ENCODE peak calls at places on chromosomes 12 and 14, in nine cellular contexts. P is activated CD4-positive, alpha-beta T cell treated with anti-CD3 and anti-CD28 coated beads, Interleukin-2, amount 50 U/mL, for 1 hour; N is NCI-H1417; U is SJCRH30; L is iPS-NIHi11; H is HFFc6; Z is H9; I is NCI-H146; R is GM04504. Q is an unnamed sample.
A peak's percentile ranks its signal among the peaks of the same experiment; 100 is the strongest.

GRCh38 chr12:111997300-111997699 is 15.7 kb downstream of the TMEM116 start:
- DNase-seq in P (no peak), N (no peak), U (no peak), L (no peak), H (no peak), Z (no peak), I (no peak), R (no peak), Q (no peak)

GRCh38 chr14:72291908-72292688 is 359.9 kb downstream of the RGS6 start:
- DNase-seq in P (no peak), N (peak; percentile 72), U (peak; percentile 59), L (peak; percentile 61), H (peak; percentile 71), Z (no peak), I (no peak), R (peak; percentile 9), Q (peak; percentile 72)

GRCh38 chr12:89370850-89371249 is 18.5 kb upstream of the DUSP6 start:
- DNase-seq in P (no peak), N (no peak), U (peak; percentile 14), L (no peak), H (peak; percentile 91), Z (no peak), I (no peak), R (peak; percentile 68), Q (peak; percentile 58)

GRCh38 chr12:48999371-49000131 is at the start of gene DDN:
- DNase-seq in P (peak; percentile 45), N (peak; percentile 66), U (peak; percentile 92), L (peak; percentile 56), H (peak; percentile 53), Z (peak; percentile 61), I (peak; percentile 74), R (no peak), Q (peak; percentile 65)

GRCh38 chr12:93153321-93153720 is 224.2 kb upstream of the EEA1 start:
- DNase-seq in P (no peak), N (no peak), U (no peak), L (no peak), H (no peak), Z (no peak), I (no peak), R (no peak), Q (peak; percentile 28)

GRCh38 chr12:87931764-87932163 is 97.4 kb downstream of the C12orf50 start:
- DNase-seq in P (no peak), N (no peak), U (no peak), L (no peak), H (peak; percentile 15), Z (no peak), I (no peak), R (no peak), Q (no peak)

GRCh38 chr14:105930572-105930971 is 404.2 kb downstream of the TMEM121 start:
- DNase-seq in P (no peak), N (no peak), U (no peak), L (no peak), H (no peak), Z (no peak), I (no peak), R (no peak), Q (no peak)

GRCh38 chr12:109982211-109982610 is 14.0 kb downstream of the GIT2 start:
- DNase-seq in P (no peak), N (no peak), U (no peak), L (no peak), H (peak; percentile 45), Z (no peak), I (no peak), R (no peak), Q (peak; percentile 54)

GRCh38 chr12:94041833-94042232 is 106.5 kb upstream of the PLXNC1 start:
- DNase-seq in P (no peak), N (no peak), U (no peak), L (no peak), H (no peak), Z (no peak), I (no peak), R (peak; percentile 3), Q (no peak)

GRCh38 chr14:91417134-91417982 is at the start of gene CCDC88C:
- DNase-seq in P (peak; percentile 73), N (peak; percentile 87), U (peak; percentile 65), L (peak; percentile 84), H (no peak), Z (peak; percentile 71), I (peak; percentile 59), R (no peak), Q (peak; percentile 60)

GRCh38 chr14:69887740-69888657 is 8.8 kb downstream of the SMOC1 start:
- DNase-seq in P (no peak), N (no peak), U (no peak), L (no peak), H (no peak), Z (no peak), I (no peak), R (no peak), Q (no peak)

GRCh38 chr12:47155457-47156166 is 75.9 kb upstream of the AMIGO2 start:
- DNase-seq in P (no peak), N (peak; percentile 81), U (no peak), L (no peak), H (peak; percentile 4), Z (no peak), I (no peak), R (no peak), Q (no peak)

Q was measured in AG20443.